ENCODE peak calls at places on chromosome 12, in ten cellular contexts. D is pancreas; V is cardiac muscle cell; F is IMR-90; M is BE2C; P is upper lobe of right lung; I is CD8-positive, alpha-beta T cell; T is vagina; W is GM23338; Q is tibial artery. G is an unnamed sample. For H3K36me3, the result is how much of the 10 kb centered on the place peaks cover.

GRCh38 chr12:117494833-117495714 is 133.6 kb upstream of the NOS1 start:
- DNase-seq in W (peak), V (no peak), D (no peak), M (no peak), P (no peak), Q (no peak), T (no peak), I (no peak), F (no peak), G (no peak)

GRCh38 chr12:53219116-53219955 is 12.3 kb upstream of the ITGB7 start:
- DNase-seq in M (no peak), D (no peak), P (peak), V (peak), T (no peak), W (no peak), I (no peak), F (peak), Q (peak), G (peak)

GRCh38 chr12:131164096-131164872 is 210.6 kb downstream of the ADGRD1 start:
- DNase-seq in P (no peak), D (no peak), M (no peak), F (no peak), I (no peak), Q (peak), W (no peak), T (no peak), V (no peak), G (no peak)

GRCh38 chr12:96438330-96438729 is 38.1 kb upstream of the CDK17 start:
- DNase-seq in T (no peak), I (no peak), M (no peak), Q (no peak), D (no peak), V (no peak), W (no peak), P (no peak), F (peak), G (no peak)

GRCh38 chr12:69171881-69172280 is 67.5 kb upstream of the CPSF6 start:
- DNase-seq in V (no peak), T (peak), M (no peak), Q (no peak), F (no peak), I (no peak), P (no peak), W (no peak), D (no peak), G (no peak)

GRCh38 chr12:63922446-63922845 is 77.9 kb downstream of the SRGAP1 start:
- DNase-seq in F (peak), M (no peak), P (no peak), W (no peak), Q (no peak), I (no peak), T (no peak), V (peak), D (no peak), G (no peak)

GRCh38 chr12:57319678-57320469 is 68.9 kb upstream of the STAC3 start:
- DNase-seq in W (no peak), V (no peak), D (no peak), Q (no peak), F (no peak), I (no peak), P (no peak), T (no peak), M (no peak), G (no peak)

GRCh38 chr12:67484788-67485480 is 163.6 kb upstream of the DYRK2 start:
- DNase-seq in V (no peak), D (no peak), Q (no peak), M (no peak), F (no peak), I (peak), W (no peak), T (no peak), P (no peak), G (peak)

GRCh38 chr12:65631621-65632111 is 192.6 kb upstream of the HMGA2 start:
- DNase-seq in M (no peak), T (no peak), F (peak), V (peak), Q (no peak), W (no peak), I (no peak), D (no peak), P (no peak), G (no peak)

GRCh38 chr12:39581592-39581991 is 38.0 kb downstream of the ABCD2 start:
- DNase-seq in W (no peak), F (no peak), T (no peak), V (peak), Q (no peak), M (no peak), D (no peak), P (no peak), I (no peak), G (no peak)

GRCh38 chr12:76247026-76247688 is 101.1 kb downstream of the BBS10 start:
- DNase-seq in I (no peak), W (no peak), D (no peak), V (peak), Q (no peak), M (no peak), T (no peak), F (no peak), P (no peak), G (no peak)

GRCh38 chr12:120598674-120599463 is 17.7 kb upstream of the POP5 start:
- DNase-seq in D (no peak), M (peak), V (peak), F (peak), I (no peak), T (no peak), W (no peak), P (no peak), Q (no peak), G (no peak)

GRCh38 chr12:116708826-116709756 is 28.8 kb downstream of the SPRING1 start:
- DNase-seq in V (peak), Q (peak), F (peak), P (no peak), T (no peak), W (peak), I (peak), M (peak), D (peak), G (peak)

GRCh38 chr12:117036046-117036445 is 63.2 kb downstream of the TESC start:
- DNase-seq in M (no peak), D (peak), T (no peak), F (no peak), Q (no peak), P (no peak), W (no peak), V (no peak), I (no peak), G (no peak)

GRCh38 chr12:123395236-123395635 is 11.3 kb downstream of the KMT5A start:
- DNase-seq in Q (no peak), W (no peak), P (no peak), T (no peak), D (no peak), F (no peak), M (no peak), I (no peak), V (no peak), G (no peak)

GRCh38 chr12:123397400-123397799 is 13.5 kb downstream of the KMT5A start:
- DNase-seq in W (no peak), Q (no peak), I (no peak), T (no peak), F (no peak), V (no peak), M (no peak), D (no peak), P (no peak), G (no peak)

GRCh38 chr12:123398177-123398916 is 14.4 kb downstream of the KMT5A start:
- DNase-seq in Q (peak), W (no peak), D (peak), I (no peak), V (peak), F (peak), T (no peak), P (no peak), M (no peak), G (no peak)

GRCh38 chr12:123396954-123397353 is 13.0 kb downstream of the KMT5A start:
- DNase-seq in M (no peak), I (no peak), P (no peak), Q (no peak), V (no peak), T (no peak), W (no peak), D (peak), F (no peak), G (no peak)

GRCh38 chr12:123396543-123396942 is 12.6 kb downstream of the KMT5A start:
- DNase-seq in W (no peak), M (no peak), F (no peak), I (no peak), D (no peak), Q (no peak), P (no peak), T (no peak), V (no peak), G (no peak)
- H3K36me3 ChIP-seq in W (under half), M (half or more), F (half or more), I (under half), D (under half), Q (half or more), P (half or more), T (half or more), V (under half), G (under half)

GRCh38 chr12:50660425-50660822 is 103.5 kb upstream of the ATF1 start:
- DNase-seq in M (no peak), T (no peak), I (no peak), V (no peak), P (no peak), Q (no peak), D (no peak), F (no peak), W (no peak), G (no peak)
- H3K36me3 ChIP-seq in M (under half), T (under half), I (under half), V (under half), P (under half), Q (under half), D (under half), F (under half), W (under half), G (under half)

DNA sequence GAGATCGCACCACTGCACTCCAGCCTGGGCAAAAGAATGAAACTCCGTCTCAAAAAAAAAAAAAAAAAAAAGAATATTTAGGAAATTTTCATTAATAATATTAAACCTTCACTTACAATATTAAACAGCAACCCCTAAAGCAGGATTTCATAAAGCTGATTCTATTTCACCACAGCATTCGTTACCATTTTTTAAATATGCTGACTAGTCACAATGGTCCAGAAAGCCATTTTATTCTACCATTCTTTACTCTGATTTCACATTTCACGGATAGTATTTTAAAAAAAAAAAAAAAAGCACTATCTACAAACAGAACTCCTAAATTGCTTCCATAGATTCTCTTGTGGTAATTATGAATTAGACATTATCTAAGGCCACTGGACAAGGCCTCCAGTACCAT is 27.6 kb downstream of the SARNP start:
- DNase-seq in V (no peak), F (no peak), Q (no peak), M (no peak), T (no peak), D (no peak), W (no peak), P (no peak), I (no peak), G (no peak)
- H3K36me3 ChIP-seq in V (half or more), F (under half), Q (half or more), M (half or more), T (half or more), D (under half), W (half or more), P (half or more), I (under half), G (half or more)

DNA sequence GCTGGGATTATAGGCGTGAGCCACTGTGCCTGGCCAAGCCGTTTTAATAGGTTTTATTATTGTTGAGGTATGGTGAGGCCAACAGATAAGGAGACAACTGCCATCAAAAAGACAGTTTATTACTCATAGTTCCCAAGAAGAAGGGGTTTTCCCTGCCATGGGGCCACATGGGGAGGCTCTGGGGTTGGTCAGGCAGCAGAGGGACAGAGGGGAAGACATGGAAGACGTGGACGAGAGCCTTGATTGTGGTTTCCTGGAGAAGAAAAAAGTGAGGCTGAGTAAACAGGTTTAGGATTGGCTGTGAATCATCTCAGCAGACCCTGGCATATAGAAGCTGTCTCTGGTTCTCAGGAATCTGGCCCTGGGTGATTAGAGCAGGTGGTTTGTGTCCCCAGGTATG is 69.9 kb downstream of the FOXN4 start:
- DNase-seq in I (no peak), D (no peak), F (no peak), P (no peak), T (no peak), M (no peak), V (no peak), W (no peak), Q (no peak), G (no peak)
- H3K36me3 ChIP-seq in I (under half), D (under half), F (under half), P (half or more), T (half or more), M (under half), V (half or more), W (under half), Q (half or more), G (under half)

GRCh38 chr12:101356794-101357193 is 50.8 kb downstream of the ARL1 start:
- DNase-seq in W (no peak), D (no peak), F (no peak), M (no peak), T (no peak), Q (no peak), P (no peak), V (no peak), I (no peak), G (no peak)
- H3K36me3 ChIP-seq in W (under half), D (under half), F (under half), M (half or more), T (under half), Q (under half), P (half or more), V (under half), I (under half), G (under half)

DNA sequence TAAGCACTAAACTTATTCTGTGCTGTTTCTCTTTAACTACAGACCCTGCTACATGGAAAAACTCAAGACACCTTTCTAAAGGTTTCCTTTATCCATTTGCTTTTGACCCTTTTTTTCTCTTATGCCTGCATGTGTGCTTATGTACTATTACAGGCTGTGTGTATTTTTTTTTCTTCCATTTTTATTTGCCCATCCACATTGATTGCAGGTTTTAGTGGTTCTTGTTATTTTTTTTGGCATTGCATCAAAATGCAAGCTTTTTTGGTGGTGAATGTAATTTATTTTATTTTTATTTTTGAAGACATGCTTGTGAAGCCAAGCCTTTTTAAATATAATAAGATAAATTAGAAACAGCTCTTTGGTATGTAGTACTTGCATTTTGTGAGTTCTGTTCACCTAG is 26.7 kb downstream of the DNM1L start:
- DNase-seq in M (no peak), P (no peak), D (no peak), I (no peak), T (no peak), W (no peak), V (no peak), Q (no peak), F (no peak), G (no peak)
- H3K36me3 ChIP-seq in M (under half), P (under half), D (under half), I (under half), T (under half), W (under half), V (under half), Q (under half), F (under half), G (under half)

DNA sequence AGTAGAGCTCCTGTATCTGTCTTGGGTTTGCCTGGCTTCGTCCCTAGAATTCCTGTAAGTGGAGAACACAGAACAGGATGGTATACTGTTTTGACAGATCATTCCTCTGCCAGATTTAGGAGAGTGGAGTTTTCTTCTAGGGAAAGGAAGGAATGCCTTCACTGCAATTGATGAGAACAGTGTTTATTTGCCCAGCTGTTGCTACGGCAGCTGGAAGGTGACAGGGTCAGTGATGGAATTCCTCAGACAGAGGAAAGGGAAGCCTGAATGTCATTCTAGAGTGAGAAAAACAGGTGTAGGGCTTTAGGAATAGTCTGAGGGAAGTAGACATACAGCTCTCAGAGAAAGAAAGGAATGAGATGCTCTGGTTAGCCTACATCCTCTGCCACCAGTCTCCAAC is 11.7 kb downstream of the CSRNP2 start:
- DNase-seq in Q (no peak), M (no peak), W (no peak), T (no peak), V (no peak), I (no peak), F (peak), P (no peak), D (no peak), G (no peak)
- H3K36me3 ChIP-seq in Q (half or more), M (under half), W (under half), T (half or more), V (under half), I (under half), F (half or more), P (half or more), D (under half), G (under half)

GRCh38 chr12:122503783-122504590 is 3.3 kb upstream of the ZCCHC8 start:
- DNase-seq in F (no peak), W (no peak), T (no peak), I (no peak), Q (no peak), V (no peak), P (no peak), M (no peak), D (no peak), G (no peak)

GRCh38 chr12:122503147-122503751 is 2.5 kb upstream of the ZCCHC8 start:
- DNase-seq in V (no peak), I (no peak), P (no peak), M (no peak), W (no peak), F (peak), T (no peak), D (no peak), Q (no peak), G (no peak)

GRCh38 chr12:122505419-122506051 is 4.8 kb upstream of the ZCCHC8 start:
- DNase-seq in Q (no peak), V (peak), W (no peak), T (no peak), F (peak), P (no peak), M (no peak), I (no peak), D (no peak), G (no peak)

GRCh38 chr12:122508163-122508562 is 7.4 kb upstream of the ZCCHC8 start:
- DNase-seq in P (no peak), I (no peak), V (no peak), Q (no peak), T (no peak), M (no peak), D (no peak), F (no peak), W (no peak), G (no peak)

DNA sequence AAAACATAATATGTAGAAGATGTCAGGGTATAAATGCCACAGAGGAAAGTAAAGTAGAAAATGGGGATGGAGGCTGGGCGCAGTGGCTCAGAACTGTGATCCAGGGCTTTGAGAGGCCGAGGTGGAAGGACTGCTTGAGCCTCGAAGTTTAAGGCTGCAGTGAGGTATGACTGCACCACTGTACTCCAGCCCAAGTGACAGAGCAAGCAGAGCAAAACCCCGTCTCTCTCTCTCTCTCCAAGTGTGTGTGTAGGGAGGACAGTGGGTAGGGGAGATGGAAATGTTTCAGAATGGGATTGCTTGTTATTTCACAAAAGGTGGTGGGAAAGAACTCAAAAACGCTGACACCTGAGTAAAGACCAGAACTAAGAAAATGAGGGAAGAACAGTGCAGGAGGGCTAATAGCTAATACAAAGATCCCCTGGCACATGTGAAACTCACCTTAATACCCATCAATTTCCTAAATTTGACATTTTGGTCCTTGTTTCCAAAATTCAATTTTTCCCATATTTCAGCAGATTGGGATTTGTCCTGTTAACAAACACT is 5.7 kb upstream of the ZCCHC8 start:
- DNase-seq in Q (no peak), M (no peak), T (no peak), D (no peak), F (no peak), I (no peak), W (no peak), P (no peak), V (no peak), G (no peak)
- H3K36me3 ChIP-seq in Q (half or more), M (half or more), T (half or more), D (under half), F (half or more), I (half or more), W (half or more), P (half or more), V (half or more), G (half or more)

G was measured in CD4-positive, alpha-beta memory T cell.